ENCODE peak calls at places on chromosomes 5 and 9, in four cellular contexts. Y, W, F and G are unnamed samples.

GRCh38 chr5:103452666-103453065 is 109.9 kb downstream of the NUDT12 start:
- DNase-seq in F (peak), W (no peak), Y (no peak), G (no peak)

GRCh38 chr9:72203205-72203803 is 54.1 kb downstream of the GDA start:
- DNase-seq in W (no peak), F (peak), Y (peak), G (no peak)

GRCh38 chr9:132168347-132168746 is 6.5 kb downstream of the NTNG2 start:
- DNase-seq in F (no peak), Y (no peak), W (no peak), G (peak)

GRCh38 chr9:109729513-109729912 is 50.5 kb upstream of the PALM2AKAP2 start:
- DNase-seq in Y (no peak), F (no peak), W (no peak), G (no peak)

GRCh38 chr5:61943718-61944117 is 362.3 kb upstream of the KIF2A start:
- DNase-seq in W (no peak), F (no peak), Y (no peak), G (no peak)

GRCh38 chr5:157217289-157218024 is 36.8 kb downstream of the ITK start:
- DNase-seq in F (no peak), W (peak), Y (peak), G (no peak)

GRCh38 chr5:142438573-142438972 is 113.8 kb upstream of the SPRY4 start:
- DNase-seq in Y (no peak), W (no peak), F (no peak), G (no peak)

GRCh38 chr5:171825046-171825445 is 39.4 kb downstream of the SMIM23 start:
- DNase-seq in Y (no peak), W (no peak), F (peak), G (no peak)

GRCh38 chr9:127983847-127984289 is 3.1 kb upstream of the EEIG1 start:
- DNase-seq in W (no peak), F (no peak), Y (no peak), G (no peak)

GRCh38 chr5:84274585-84275468 is 109.9 kb downstream of the EDIL3 start:
- DNase-seq in W (no peak), Y (no peak), F (peak), G (no peak)

GRCh38 chr5:129440424-129440823 is 19.7 kb upstream of the ADAMTS19 start:
- DNase-seq in F (no peak), Y (no peak), W (no peak), G (no peak)

GRCh38 chr5:41650131-41650530 is 139.7 kb upstream of the PLCXD3 start:
- DNase-seq in W (no peak), F (no peak), Y (no peak), G (no peak)